ENCODE peak calls at places on chromosome 22, in ten cellular contexts. One of them, this sample, is unnamed.

GRCh38 chr22:10961043-10961860 is 4566.7 kb upstream of the OR11H1 start:
- DNase-seq in M059J: no peak
- DNase-seq in NAMALWA: no peak
- DNase-seq in ELF-1: peak
- DNase-seq in OCI-LY7: no peak
- DNase-seq in activated CD4-positive, alpha-beta T cell treated with anti-CD3 and anti-CD28 coated beads, Interleukin-2, amount 50 U/mL, for 48 hours: no peak
- DNase-seq in activated naive CD8-positive, alpha-beta T cell treated with anti-CD3 and anti-CD28 coated beads, Interleukin-2, amount 50 U/mL, for 24 hours: no peak
- DNase-seq in fibroblast of mammary gland: no peak
- DNase-seq in stimulated activated CD4-positive, alpha-beta T cell treated with anti-CD3 and anti-CD28 coated beads, Interleukin-1b, Interleukin-23, amount 100 ng/mL, for 4 hours: no peak
- DNase-seq in NCI-H1092: no peak
- DNase-seq in this sample: no peak

GRCh38 chr22:47260551-47260950 is 498.1 kb downstream of the TBC1D22A start:
- DNase-seq in M059J: no peak
- DNase-seq in NAMALWA: no peak
- DNase-seq in ELF-1: no peak
- DNase-seq in OCI-LY7: no peak
- DNase-seq in activated CD4-positive, alpha-beta T cell treated with anti-CD3 and anti-CD28 coated beads, Interleukin-2, amount 50 U/mL, for 48 hours: no peak
- DNase-seq in activated naive CD8-positive, alpha-beta T cell treated with anti-CD3 and anti-CD28 coated beads, Interleukin-2, amount 50 U/mL, for 24 hours: no peak
- DNase-seq in fibroblast of mammary gland: no peak
- DNase-seq in stimulated activated CD4-positive, alpha-beta T cell treated with anti-CD3 and anti-CD28 coated beads, Interleukin-1b, Interleukin-23, amount 100 ng/mL, for 4 hours: no peak
- DNase-seq in NCI-H1092: no peak
- DNase-seq in this sample: no peak

GRCh38 chr22:44366372-44367310 is 53.9 kb upstream of the SHISAL1 start:
- DNase-seq in M059J: peak
- DNase-seq in NAMALWA: no peak
- DNase-seq in ELF-1: no peak
- DNase-seq in OCI-LY7: no peak
- DNase-seq in activated CD4-positive, alpha-beta T cell treated with anti-CD3 and anti-CD28 coated beads, Interleukin-2, amount 50 U/mL, for 48 hours: no peak
- DNase-seq in activated naive CD8-positive, alpha-beta T cell treated with anti-CD3 and anti-CD28 coated beads, Interleukin-2, amount 50 U/mL, for 24 hours: no peak
- DNase-seq in fibroblast of mammary gland: no peak
- DNase-seq in stimulated activated CD4-positive, alpha-beta T cell treated with anti-CD3 and anti-CD28 coated beads, Interleukin-1b, Interleukin-23, amount 100 ng/mL, for 4 hours: no peak
- DNase-seq in NCI-H1092: no peak
- DNase-seq in this sample: no peak

GRCh38 chr22:50157976-50158375 is 12.6 kb upstream of the PANX2 start:
- DNase-seq in M059J: no peak
- DNase-seq in NAMALWA: no peak
- DNase-seq in ELF-1: no peak
- DNase-seq in OCI-LY7: no peak
- DNase-seq in activated CD4-positive, alpha-beta T cell treated with anti-CD3 and anti-CD28 coated beads, Interleukin-2, amount 50 U/mL, for 48 hours: no peak
- DNase-seq in activated naive CD8-positive, alpha-beta T cell treated with anti-CD3 and anti-CD28 coated beads, Interleukin-2, amount 50 U/mL, for 24 hours: no peak
- DNase-seq in fibroblast of mammary gland: no peak
- DNase-seq in stimulated activated CD4-positive, alpha-beta T cell treated with anti-CD3 and anti-CD28 coated beads, Interleukin-1b, Interleukin-23, amount 100 ng/mL, for 4 hours: no peak
- DNase-seq in NCI-H1092: no peak
- DNase-seq in this sample: no peak

GRCh38 chr22:40177738-40178416 is at the start of gene TNRC6B:
- DNase-seq in M059J: peak
- DNase-seq in NAMALWA: peak
- DNase-seq in ELF-1: peak
- DNase-seq in OCI-LY7: peak
- DNase-seq in activated CD4-positive, alpha-beta T cell treated with anti-CD3 and anti-CD28 coated beads, Interleukin-2, amount 50 U/mL, for 48 hours: peak
- DNase-seq in activated naive CD8-positive, alpha-beta T cell treated with anti-CD3 and anti-CD28 coated beads, Interleukin-2, amount 50 U/mL, for 24 hours: peak
- DNase-seq in fibroblast of mammary gland: peak
- DNase-seq in stimulated activated CD4-positive, alpha-beta T cell treated with anti-CD3 and anti-CD28 coated beads, Interleukin-1b, Interleukin-23, amount 100 ng/mL, for 4 hours: peak
- DNase-seq in NCI-H1092: peak
- DNase-seq in this sample: peak

GRCh38 chr22:45083659-45084305 is 74.0 kb upstream of the PHF21B start:
- DNase-seq in M059J: peak
- DNase-seq in NAMALWA: no peak
- DNase-seq in ELF-1: no peak
- DNase-seq in OCI-LY7: no peak
- DNase-seq in activated CD4-positive, alpha-beta T cell treated with anti-CD3 and anti-CD28 coated beads, Interleukin-2, amount 50 U/mL, for 48 hours: peak
- DNase-seq in activated naive CD8-positive, alpha-beta T cell treated with anti-CD3 and anti-CD28 coated beads, Interleukin-2, amount 50 U/mL, for 24 hours: peak
- DNase-seq in fibroblast of mammary gland: peak
- DNase-seq in stimulated activated CD4-positive, alpha-beta T cell treated with anti-CD3 and anti-CD28 coated beads, Interleukin-1b, Interleukin-23, amount 100 ng/mL, for 4 hours: no peak
- DNase-seq in NCI-H1092: no peak
- DNase-seq in this sample: no peak

GRCh38 chr22:40648386-40648785 is 11.9 kb upstream of the MRTFA start:
- DNase-seq in M059J: no peak
- DNase-seq in NAMALWA: no peak
- DNase-seq in ELF-1: no peak
- DNase-seq in OCI-LY7: peak
- DNase-seq in activated CD4-positive, alpha-beta T cell treated with anti-CD3 and anti-CD28 coated beads, Interleukin-2, amount 50 U/mL, for 48 hours: no peak
- DNase-seq in activated naive CD8-positive, alpha-beta T cell treated with anti-CD3 and anti-CD28 coated beads, Interleukin-2, amount 50 U/mL, for 24 hours: no peak
- DNase-seq in fibroblast of mammary gland: no peak
- DNase-seq in stimulated activated CD4-positive, alpha-beta T cell treated with anti-CD3 and anti-CD28 coated beads, Interleukin-1b, Interleukin-23, amount 100 ng/mL, for 4 hours: no peak
- DNase-seq in NCI-H1092: no peak
- DNase-seq in this sample: no peak

GRCh38 chr22:21712751-21713427 is 22.7 kb downstream of the YPEL1 start:
- DNase-seq in M059J: peak
- DNase-seq in NAMALWA: peak
- DNase-seq in ELF-1: peak
- DNase-seq in OCI-LY7: peak
- DNase-seq in activated CD4-positive, alpha-beta T cell treated with anti-CD3 and anti-CD28 coated beads, Interleukin-2, amount 50 U/mL, for 48 hours: peak
- DNase-seq in activated naive CD8-positive, alpha-beta T cell treated with anti-CD3 and anti-CD28 coated beads, Interleukin-2, amount 50 U/mL, for 24 hours: peak
- DNase-seq in fibroblast of mammary gland: peak
- DNase-seq in stimulated activated CD4-positive, alpha-beta T cell treated with anti-CD3 and anti-CD28 coated beads, Interleukin-1b, Interleukin-23, amount 100 ng/mL, for 4 hours: peak
- DNase-seq in NCI-H1092: peak
- DNase-seq in this sample: peak

GRCh38 chr22:28955817-28956216 is 72.4 kb downstream of the ZNRF3 start:
- DNase-seq in M059J: peak
- DNase-seq in NAMALWA: peak
- DNase-seq in ELF-1: no peak
- DNase-seq in OCI-LY7: peak
- DNase-seq in activated CD4-positive, alpha-beta T cell treated with anti-CD3 and anti-CD28 coated beads, Interleukin-2, amount 50 U/mL, for 48 hours: peak
- DNase-seq in activated naive CD8-positive, alpha-beta T cell treated with anti-CD3 and anti-CD28 coated beads, Interleukin-2, amount 50 U/mL, for 24 hours: peak
- DNase-seq in fibroblast of mammary gland: peak
- DNase-seq in stimulated activated CD4-positive, alpha-beta T cell treated with anti-CD3 and anti-CD28 coated beads, Interleukin-1b, Interleukin-23, amount 100 ng/mL, for 4 hours: peak
- DNase-seq in NCI-H1092: no peak
- DNase-seq in this sample: peak

GRCh38 chr22:43312608-43313007 is 30.6 kb downstream of the SCUBE1 start:
- DNase-seq in M059J: no peak
- DNase-seq in NAMALWA: no peak
- DNase-seq in ELF-1: no peak
- DNase-seq in OCI-LY7: no peak
- DNase-seq in activated CD4-positive, alpha-beta T cell treated with anti-CD3 and anti-CD28 coated beads, Interleukin-2, amount 50 U/mL, for 48 hours: no peak
- DNase-seq in activated naive CD8-positive, alpha-beta T cell treated with anti-CD3 and anti-CD28 coated beads, Interleukin-2, amount 50 U/mL, for 24 hours: no peak
- DNase-seq in fibroblast of mammary gland: no peak
- DNase-seq in stimulated activated CD4-positive, alpha-beta T cell treated with anti-CD3 and anti-CD28 coated beads, Interleukin-1b, Interleukin-23, amount 100 ng/mL, for 4 hours: no peak
- DNase-seq in NCI-H1092: no peak
- DNase-seq in this sample: no peak

GRCh38 chr22:20777420-20778177 is 3.7 kb downstream of the SERPIND1 start:
- DNase-seq in M059J: peak
- DNase-seq in NAMALWA: no peak
- DNase-seq in ELF-1: peak
- DNase-seq in OCI-LY7: no peak
- DNase-seq in activated CD4-positive, alpha-beta T cell treated with anti-CD3 and anti-CD28 coated beads, Interleukin-2, amount 50 U/mL, for 48 hours: no peak
- DNase-seq in activated naive CD8-positive, alpha-beta T cell treated with anti-CD3 and anti-CD28 coated beads, Interleukin-2, amount 50 U/mL, for 24 hours: no peak
- DNase-seq in fibroblast of mammary gland: peak
- DNase-seq in stimulated activated CD4-positive, alpha-beta T cell treated with anti-CD3 and anti-CD28 coated beads, Interleukin-1b, Interleukin-23, amount 100 ng/mL, for 4 hours: no peak
- DNase-seq in NCI-H1092: no peak
- DNase-seq in this sample: no peak

GRCh38 chr22:49905465-49905864 is 12.8 kb downstream of the ALG12 start:
- DNase-seq in M059J: no peak
- DNase-seq in NAMALWA: no peak
- DNase-seq in ELF-1: no peak
- DNase-seq in OCI-LY7: no peak
- DNase-seq in activated CD4-positive, alpha-beta T cell treated with anti-CD3 and anti-CD28 coated beads, Interleukin-2, amount 50 U/mL, for 48 hours: no peak
- DNase-seq in activated naive CD8-positive, alpha-beta T cell treated with anti-CD3 and anti-CD28 coated beads, Interleukin-2, amount 50 U/mL, for 24 hours: no peak
- DNase-seq in fibroblast of mammary gland: no peak
- DNase-seq in stimulated activated CD4-positive, alpha-beta T cell treated with anti-CD3 and anti-CD28 coated beads, Interleukin-1b, Interleukin-23, amount 100 ng/mL, for 4 hours: no peak
- DNase-seq in NCI-H1092: no peak
- DNase-seq in this sample: no peak

GRCh38 chr22:24996420-24996952 is 44.0 kb downstream of the KIAA1671 start:
- DNase-seq in M059J: peak
- DNase-seq in NAMALWA: no peak
- DNase-seq in ELF-1: peak
- DNase-seq in OCI-LY7: no peak
- DNase-seq in activated CD4-positive, alpha-beta T cell treated with anti-CD3 and anti-CD28 coated beads, Interleukin-2, amount 50 U/mL, for 48 hours: no peak
- DNase-seq in activated naive CD8-positive, alpha-beta T cell treated with anti-CD3 and anti-CD28 coated beads, Interleukin-2, amount 50 U/mL, for 24 hours: no peak
- DNase-seq in fibroblast of mammary gland: peak
- DNase-seq in stimulated activated CD4-positive, alpha-beta T cell treated with anti-CD3 and anti-CD28 coated beads, Interleukin-1b, Interleukin-23, amount 100 ng/mL, for 4 hours: no peak
- DNase-seq in NCI-H1092: no peak
- DNase-seq in this sample: no peak

GRCh38 chr22:29096736-29097669 is 24.2 kb downstream of the KREMEN1 start:
- DNase-seq in M059J: no peak
- DNase-seq in NAMALWA: no peak
- DNase-seq in ELF-1: peak
- DNase-seq in OCI-LY7: no peak
- DNase-seq in activated CD4-positive, alpha-beta T cell treated with anti-CD3 and anti-CD28 coated beads, Interleukin-2, amount 50 U/mL, for 48 hours: no peak
- DNase-seq in activated naive CD8-positive, alpha-beta T cell treated with anti-CD3 and anti-CD28 coated beads, Interleukin-2, amount 50 U/mL, for 24 hours: no peak
- DNase-seq in fibroblast of mammary gland: peak
- DNase-seq in stimulated activated CD4-positive, alpha-beta T cell treated with anti-CD3 and anti-CD28 coated beads, Interleukin-1b, Interleukin-23, amount 100 ng/mL, for 4 hours: no peak
- DNase-seq in NCI-H1092: no peak
- DNase-seq in this sample: no peak

GRCh38 chr22:38108561-38109319 is 1.7 kb downstream of the BAIAP2L2 start:
- DNase-seq in M059J: no peak
- DNase-seq in NAMALWA: no peak
- DNase-seq in ELF-1: no peak
- DNase-seq in OCI-LY7: no peak
- DNase-seq in activated CD4-positive, alpha-beta T cell treated with anti-CD3 and anti-CD28 coated beads, Interleukin-2, amount 50 U/mL, for 48 hours: no peak
- DNase-seq in activated naive CD8-positive, alpha-beta T cell treated with anti-CD3 and anti-CD28 coated beads, Interleukin-2, amount 50 U/mL, for 24 hours: no peak
- DNase-seq in fibroblast of mammary gland: no peak
- DNase-seq in stimulated activated CD4-positive, alpha-beta T cell treated with anti-CD3 and anti-CD28 coated beads, Interleukin-1b, Interleukin-23, amount 100 ng/mL, for 4 hours: no peak
- DNase-seq in NCI-H1092: no peak
- DNase-seq in this sample: no peak

GRCh38 chr22:30876221-30876751 is 92.3 kb downstream of the MORC2 start:
- DNase-seq in M059J: no peak
- DNase-seq in NAMALWA: no peak
- DNase-seq in ELF-1: no peak
- DNase-seq in OCI-LY7: no peak
- DNase-seq in activated CD4-positive, alpha-beta T cell treated with anti-CD3 and anti-CD28 coated beads, Interleukin-2, amount 50 U/mL, for 48 hours: no peak
- DNase-seq in activated naive CD8-positive, alpha-beta T cell treated with anti-CD3 and anti-CD28 coated beads, Interleukin-2, amount 50 U/mL, for 24 hours: no peak
- DNase-seq in fibroblast of mammary gland: no peak
- DNase-seq in stimulated activated CD4-positive, alpha-beta T cell treated with anti-CD3 and anti-CD28 coated beads, Interleukin-1b, Interleukin-23, amount 100 ng/mL, for 4 hours: no peak
- DNase-seq in NCI-H1092: no peak
- DNase-seq in this sample: no peak

GRCh38 chr22:37309221-37310074 is 27.1 kb downstream of the CYTH4 start:
- DNase-seq in M059J: peak
- DNase-seq in NAMALWA: peak
- DNase-seq in ELF-1: no peak
- DNase-seq in OCI-LY7: peak
- DNase-seq in activated CD4-positive, alpha-beta T cell treated with anti-CD3 and anti-CD28 coated beads, Interleukin-2, amount 50 U/mL, for 48 hours: peak
- DNase-seq in activated naive CD8-positive, alpha-beta T cell treated with anti-CD3 and anti-CD28 coated beads, Interleukin-2, amount 50 U/mL, for 24 hours: peak
- DNase-seq in fibroblast of mammary gland: no peak
- DNase-seq in stimulated activated CD4-positive, alpha-beta T cell treated with anti-CD3 and anti-CD28 coated beads, Interleukin-1b, Interleukin-23, amount 100 ng/mL, for 4 hours: no peak
- DNase-seq in NCI-H1092: no peak
- DNase-seq in this sample: peak

GRCh38 chr22:44037519-44038370 is 13.6 kb downstream of the PARVB start:
- DNase-seq in M059J: peak
- DNase-seq in NAMALWA: no peak
- DNase-seq in ELF-1: peak
- DNase-seq in OCI-LY7: no peak
- DNase-seq in activated CD4-positive, alpha-beta T cell treated with anti-CD3 and anti-CD28 coated beads, Interleukin-2, amount 50 U/mL, for 48 hours: no peak
- DNase-seq in activated naive CD8-positive, alpha-beta T cell treated with anti-CD3 and anti-CD28 coated beads, Interleukin-2, amount 50 U/mL, for 24 hours: no peak
- DNase-seq in fibroblast of mammary gland: peak
- DNase-seq in stimulated activated CD4-positive, alpha-beta T cell treated with anti-CD3 and anti-CD28 coated beads, Interleukin-1b, Interleukin-23, amount 100 ng/mL, for 4 hours: no peak
- DNase-seq in NCI-H1092: no peak
- DNase-seq in this sample: no peak

GRCh38 chr22:37358917-37359316 is 68.4 kb downstream of the ELFN2 start:
- DNase-seq in M059J: peak
- DNase-seq in NAMALWA: no peak
- DNase-seq in ELF-1: no peak
- DNase-seq in OCI-LY7: no peak
- DNase-seq in activated CD4-positive, alpha-beta T cell treated with anti-CD3 and anti-CD28 coated beads, Interleukin-2, amount 50 U/mL, for 48 hours: no peak
- DNase-seq in activated naive CD8-positive, alpha-beta T cell treated with anti-CD3 and anti-CD28 coated beads, Interleukin-2, amount 50 U/mL, for 24 hours: no peak
- DNase-seq in fibroblast of mammary gland: no peak
- DNase-seq in stimulated activated CD4-positive, alpha-beta T cell treated with anti-CD3 and anti-CD28 coated beads, Interleukin-1b, Interleukin-23, amount 100 ng/mL, for 4 hours: no peak
- DNase-seq in NCI-H1092: no peak
- DNase-seq in this sample: no peak

GRCh38 chr22:27170491-27170890 is 513.1 kb downstream of the MIAT start:
- DNase-seq in M059J: peak
- DNase-seq in NAMALWA: no peak
- DNase-seq in ELF-1: no peak
- DNase-seq in OCI-LY7: no peak
- DNase-seq in activated CD4-positive, alpha-beta T cell treated with anti-CD3 and anti-CD28 coated beads, Interleukin-2, amount 50 U/mL, for 48 hours: no peak
- DNase-seq in activated naive CD8-positive, alpha-beta T cell treated with anti-CD3 and anti-CD28 coated beads, Interleukin-2, amount 50 U/mL, for 24 hours: no peak
- DNase-seq in fibroblast of mammary gland: peak
- DNase-seq in stimulated activated CD4-positive, alpha-beta T cell treated with anti-CD3 and anti-CD28 coated beads, Interleukin-1b, Interleukin-23, amount 100 ng/mL, for 4 hours: no peak
- DNase-seq in NCI-H1092: no peak
- DNase-seq in this sample: no peak

GRCh38 chr22:46931414-46931813 is 169.0 kb downstream of the TBC1D22A start:
- DNase-seq in M059J: peak
- DNase-seq in NAMALWA: no peak
- DNase-seq in ELF-1: no peak
- DNase-seq in OCI-LY7: no peak
- DNase-seq in activated CD4-positive, alpha-beta T cell treated with anti-CD3 and anti-CD28 coated beads, Interleukin-2, amount 50 U/mL, for 48 hours: no peak
- DNase-seq in activated naive CD8-positive, alpha-beta T cell treated with anti-CD3 and anti-CD28 coated beads, Interleukin-2, amount 50 U/mL, for 24 hours: no peak
- DNase-seq in fibroblast of mammary gland: peak
- DNase-seq in stimulated activated CD4-positive, alpha-beta T cell treated with anti-CD3 and anti-CD28 coated beads, Interleukin-1b, Interleukin-23, amount 100 ng/mL, for 4 hours: no peak
- DNase-seq in NCI-H1092: no peak
- DNase-seq in this sample: no peak

GRCh38 chr22:24076091-24076867 is 65.2 kb downstream of the CABIN1 start:
- DNase-seq in M059J: no peak
- DNase-seq in NAMALWA: no peak
- DNase-seq in ELF-1: no peak
- DNase-seq in OCI-LY7: no peak
- DNase-seq in activated CD4-positive, alpha-beta T cell treated with anti-CD3 and anti-CD28 coated beads, Interleukin-2, amount 50 U/mL, for 48 hours: no peak
- DNase-seq in activated naive CD8-positive, alpha-beta T cell treated with anti-CD3 and anti-CD28 coated beads, Interleukin-2, amount 50 U/mL, for 24 hours: no peak
- DNase-seq in fibroblast of mammary gland: peak
- DNase-seq in stimulated activated CD4-positive, alpha-beta T cell treated with anti-CD3 and anti-CD28 coated beads, Interleukin-1b, Interleukin-23, amount 100 ng/mL, for 4 hours: no peak
- DNase-seq in NCI-H1092: no peak
- DNase-seq in this sample: no peak

GRCh38 chr22:20434773-20435172 is 2.9 kb downstream of the SCARF2 start:
- DNase-seq in M059J: no peak
- DNase-seq in NAMALWA: no peak
- DNase-seq in ELF-1: no peak
- DNase-seq in OCI-LY7: no peak
- DNase-seq in activated CD4-positive, alpha-beta T cell treated with anti-CD3 and anti-CD28 coated beads, Interleukin-2, amount 50 U/mL, for 48 hours: no peak
- DNase-seq in activated naive CD8-positive, alpha-beta T cell treated with anti-CD3 and anti-CD28 coated beads, Interleukin-2, amount 50 U/mL, for 24 hours: no peak
- DNase-seq in fibroblast of mammary gland: no peak
- DNase-seq in stimulated activated CD4-positive, alpha-beta T cell treated with anti-CD3 and anti-CD28 coated beads, Interleukin-1b, Interleukin-23, amount 100 ng/mL, for 4 hours: no peak
- DNase-seq in NCI-H1092: no peak
- DNase-seq in this sample: no peak

GRCh38 chr22:28930357-28931007 is 47.1 kb downstream of the ZNRF3 start:
- DNase-seq in M059J: peak
- DNase-seq in NAMALWA: peak
- DNase-seq in ELF-1: no peak
- DNase-seq in OCI-LY7: peak
- DNase-seq in activated CD4-positive, alpha-beta T cell treated with anti-CD3 and anti-CD28 coated beads, Interleukin-2, amount 50 U/mL, for 48 hours: no peak
- DNase-seq in activated naive CD8-positive, alpha-beta T cell treated with anti-CD3 and anti-CD28 coated beads, Interleukin-2, amount 50 U/mL, for 24 hours: no peak
- DNase-seq in fibroblast of mammary gland: no peak
- DNase-seq in stimulated activated CD4-positive, alpha-beta T cell treated with anti-CD3 and anti-CD28 coated beads, Interleukin-1b, Interleukin-23, amount 100 ng/mL, for 4 hours: no peak
- DNase-seq in NCI-H1092: peak
- DNase-seq in this sample: no peak

GRCh38 chr22:30238661-30239420 is 7.7 kb downstream of the LIF start:
- DNase-seq in M059J: peak
- DNase-seq in NAMALWA: no peak
- DNase-seq in ELF-1: no peak
- DNase-seq in OCI-LY7: no peak
- DNase-seq in activated CD4-positive, alpha-beta T cell treated with anti-CD3 and anti-CD28 coated beads, Interleukin-2, amount 50 U/mL, for 48 hours: peak
- DNase-seq in activated naive CD8-positive, alpha-beta T cell treated with anti-CD3 and anti-CD28 coated beads, Interleukin-2, amount 50 U/mL, for 24 hours: no peak
- DNase-seq in fibroblast of mammary gland: peak
- DNase-seq in stimulated activated CD4-positive, alpha-beta T cell treated with anti-CD3 and anti-CD28 coated beads, Interleukin-1b, Interleukin-23, amount 100 ng/mL, for 4 hours: no peak
- DNase-seq in NCI-H1092: no peak
- DNase-seq in this sample: no peak

GRCh38 chr22:35971418-35972119 is 57.1 kb downstream of the RBFOX2 start:
- DNase-seq in M059J: peak
- DNase-seq in NAMALWA: no peak
- DNase-seq in ELF-1: peak
- DNase-seq in OCI-LY7: peak
- DNase-seq in activated CD4-positive, alpha-beta T cell treated with anti-CD3 and anti-CD28 coated beads, Interleukin-2, amount 50 U/mL, for 48 hours: no peak
- DNase-seq in activated naive CD8-positive, alpha-beta T cell treated with anti-CD3 and anti-CD28 coated beads, Interleukin-2, amount 50 U/mL, for 24 hours: no peak
- DNase-seq in fibroblast of mammary gland: peak
- DNase-seq in stimulated activated CD4-positive, alpha-beta T cell treated with anti-CD3 and anti-CD28 coated beads, Interleukin-1b, Interleukin-23, amount 100 ng/mL, for 4 hours: no peak
- DNase-seq in NCI-H1092: peak
- DNase-seq in this sample: no peak

GRCh38 chr22:37228106-37229011 is 15.7 kb downstream of the RAC2 start:
- DNase-seq in M059J: peak
- DNase-seq in NAMALWA: no peak
- DNase-seq in ELF-1: no peak
- DNase-seq in OCI-LY7: no peak
- DNase-seq in activated CD4-positive, alpha-beta T cell treated with anti-CD3 and anti-CD28 coated beads, Interleukin-2, amount 50 U/mL, for 48 hours: peak
- DNase-seq in activated naive CD8-positive, alpha-beta T cell treated with anti-CD3 and anti-CD28 coated beads, Interleukin-2, amount 50 U/mL, for 24 hours: peak
- DNase-seq in fibroblast of mammary gland: no peak
- DNase-seq in stimulated activated CD4-positive, alpha-beta T cell treated with anti-CD3 and anti-CD28 coated beads, Interleukin-1b, Interleukin-23, amount 100 ng/mL, for 4 hours: no peak
- DNase-seq in NCI-H1092: no peak
- DNase-seq in this sample: no peak

GRCh38 chr22:44281706-44282637 is 30.8 kb downstream of the SHISAL1 start:
- DNase-seq in M059J: no peak
- DNase-seq in NAMALWA: no peak
- DNase-seq in ELF-1: no peak
- DNase-seq in OCI-LY7: no peak
- DNase-seq in activated CD4-positive, alpha-beta T cell treated with anti-CD3 and anti-CD28 coated beads, Interleukin-2, amount 50 U/mL, for 48 hours: no peak
- DNase-seq in activated naive CD8-positive, alpha-beta T cell treated with anti-CD3 and anti-CD28 coated beads, Interleukin-2, amount 50 U/mL, for 24 hours: no peak
- DNase-seq in fibroblast of mammary gland: no peak
- DNase-seq in stimulated activated CD4-positive, alpha-beta T cell treated with anti-CD3 and anti-CD28 coated beads, Interleukin-1b, Interleukin-23, amount 100 ng/mL, for 4 hours: no peak
- DNase-seq in NCI-H1092: no peak
- DNase-seq in this sample: peak

This sample was measured in stimulated activated naive CD8-positive, alpha-beta T cell treated with anti-CD3 and anti-CD28 coated beads, Interleukin-15, amount 100 ng/mL, for 72 hours.